ENCODE peak calls at places on chromosome 17, in seven cellular contexts. One of them, this sample, is unnamed.

GRCh38 chr17:67107811-67108210 is 63.5 kb downstream of the CACNG1 start:
- DNase-seq in bronchial epithelial cell: no peak
- DNase-seq in body of pancreas: no peak
- DNase-seq in psoas muscle: no peak
- DNase-seq in neuronal stem cell: no peak
- DNase-seq in GM12878: no peak
- DNase-seq in pancreas: no peak
- DNase-seq in this sample: no peak

GRCh38 chr17:13736915-13737314 is 135.2 kb upstream of the HS3ST3A1 start:
- DNase-seq in neuronal stem cell: no peak
- DNase-seq in bronchial epithelial cell: no peak
- DNase-seq in body of pancreas: no peak
- DNase-seq in psoas muscle: no peak
- DNase-seq in pancreas: no peak
- DNase-seq in GM12878: no peak
- DNase-seq in this sample: no peak

GRCh38 chr17:42848093-42848492 is 2.9 kb upstream of the AOC3 start:
- DNase-seq in body of pancreas: peak; percentile 5
- DNase-seq in GM12878: no peak
- DNase-seq in bronchial epithelial cell: no peak
- DNase-seq in psoas muscle: no peak
- DNase-seq in pancreas: no peak
- DNase-seq in neuronal stem cell: no peak
- DNase-seq in this sample: no peak

GRCh38 chr17:14303343-14304221 is 2.7 kb downstream of the HS3ST3B1 start:
- DNase-seq in neuronal stem cell: no peak
- DNase-seq in pancreas: no peak
- DNase-seq in body of pancreas: no peak
- DNase-seq in bronchial epithelial cell: no peak
- DNase-seq in GM12878: no peak
- DNase-seq in psoas muscle: no peak
- DNase-seq in this sample: peak; percentile 27

GRCh38 chr17:1126327-1126726 is 53.5 kb downstream of the ABR start:
- DNase-seq in psoas muscle: no peak
- DNase-seq in body of pancreas: no peak
- DNase-seq in pancreas: no peak
- DNase-seq in bronchial epithelial cell: no peak
- DNase-seq in GM12878: no peak
- DNase-seq in neuronal stem cell: no peak
- DNase-seq in this sample: no peak

GRCh38 chr17:1648582-1649115 is 1.0 kb downstream of the RILP start:
- DNase-seq in bronchial epithelial cell: peak; percentile 86
- DNase-seq in GM12878: peak; percentile 58
- DNase-seq in body of pancreas: peak; percentile 96
- DNase-seq in neuronal stem cell: peak; percentile 97
- DNase-seq in pancreas: peak; percentile 92
- DNase-seq in psoas muscle: peak; percentile 98
- DNase-seq in this sample: peak; percentile 94

GRCh38 chr17:27247071-27247957 is 46.6 kb upstream of the WSB1 start:
- DNase-seq in bronchial epithelial cell: peak; percentile 52
- DNase-seq in GM12878: no peak
- DNase-seq in body of pancreas: peak; percentile 46
- DNase-seq in psoas muscle: peak; percentile 61
- DNase-seq in pancreas: peak; percentile 64
- DNase-seq in neuronal stem cell: no peak
- DNase-seq in this sample: no peak

GRCh38 chr17:1515640-1516402 is 591 bp downstream of the INPP5K start:
- DNase-seq in bronchial epithelial cell: peak; percentile 83
- DNase-seq in neuronal stem cell: peak; percentile 62
- DNase-seq in pancreas: peak; percentile 45
- DNase-seq in body of pancreas: peak; percentile 55
- DNase-seq in psoas muscle: no peak
- DNase-seq in GM12878: peak; percentile 70
- DNase-seq in this sample: peak; percentile 25

GRCh38 chr17:77382356-77382911 is 241.7 kb downstream of the SEC14L1 start:
- DNase-seq in bronchial epithelial cell: no peak
- DNase-seq in neuronal stem cell: no peak
- DNase-seq in body of pancreas: no peak
- DNase-seq in GM12878: no peak
- DNase-seq in pancreas: no peak
- DNase-seq in psoas muscle: no peak
- DNase-seq in this sample: peak; percentile 74

GRCh38 chr17:491086-492014 is 138.7 kb upstream of the RPH3AL start:
- DNase-seq in pancreas: peak; percentile 43
- DNase-seq in bronchial epithelial cell: no peak
- DNase-seq in GM12878: no peak
- DNase-seq in neuronal stem cell: peak; percentile 55
- DNase-seq in psoas muscle: peak; percentile 82
- DNase-seq in body of pancreas: peak; percentile 51
- DNase-seq in this sample: peak; percentile 37

GRCh38 chr17:19248923-19249574 is 11.9 kb downstream of the EPN2 start:
- DNase-seq in bronchial epithelial cell: peak; percentile 52
- DNase-seq in neuronal stem cell: no peak
- DNase-seq in body of pancreas: no peak
- DNase-seq in pancreas: no peak
- DNase-seq in psoas muscle: no peak
- DNase-seq in GM12878: no peak
- DNase-seq in this sample: no peak

GRCh38 chr17:76382803-76383644 is 1.4 kb upstream of the SPHK1 start:
- DNase-seq in bronchial epithelial cell: peak; percentile 66
- DNase-seq in body of pancreas: peak; percentile 40
- DNase-seq in pancreas: peak; percentile 58
- DNase-seq in GM12878: no peak
- DNase-seq in neuronal stem cell: peak; percentile 82
- DNase-seq in psoas muscle: no peak
- DNase-seq in this sample: peak; percentile 45

GRCh38 chr17:17681187-17681743 is at the start of gene RAI1:
- DNase-seq in pancreas: peak; percentile 79
- DNase-seq in bronchial epithelial cell: peak; percentile 40
- DNase-seq in psoas muscle: peak; percentile 88
- DNase-seq in neuronal stem cell: no peak
- DNase-seq in body of pancreas: peak; percentile 81
- DNase-seq in GM12878: no peak
- DNase-seq in this sample: peak; percentile 76

GRCh38 chr17:64565563-64565962 is 58.8 kb downstream of the CEP95 start:
- DNase-seq in neuronal stem cell: no peak
- DNase-seq in psoas muscle: no peak
- DNase-seq in bronchial epithelial cell: no peak
- DNase-seq in pancreas: no peak
- DNase-seq in body of pancreas: no peak
- DNase-seq in GM12878: no peak
- DNase-seq in this sample: no peak

GRCh38 chr17:27664606-27664965 is 33.6 kb downstream of the LGALS9 start:
- DNase-seq in psoas muscle: no peak
- DNase-seq in GM12878: no peak
- DNase-seq in bronchial epithelial cell: no peak
- DNase-seq in pancreas: no peak
- DNase-seq in body of pancreas: no peak
- DNase-seq in neuronal stem cell: no peak
- DNase-seq in this sample: no peak

GRCh38 chr17:76497979-76498885 is 3.0 kb downstream of the RHBDF2 start:
- DNase-seq in body of pancreas: peak; percentile 81
- DNase-seq in psoas muscle: peak; percentile 90
- DNase-seq in bronchial epithelial cell: peak; percentile 83
- DNase-seq in GM12878: no peak
- DNase-seq in pancreas: peak; percentile 86
- DNase-seq in neuronal stem cell: no peak
- DNase-seq in this sample: no peak

GRCh38 chr17:30220414-30220813 is 15.1 kb downstream of the SLC6A4 start:
- DNase-seq in neuronal stem cell: no peak
- DNase-seq in psoas muscle: no peak
- DNase-seq in GM12878: no peak
- DNase-seq in pancreas: no peak
- DNase-seq in bronchial epithelial cell: no peak
- DNase-seq in body of pancreas: no peak
- DNase-seq in this sample: no peak

GRCh38 chr17:74099441-74100340 is 103.8 kb upstream of the RPL38 start:
- DNase-seq in body of pancreas: no peak
- DNase-seq in pancreas: no peak
- DNase-seq in psoas muscle: no peak
- DNase-seq in GM12878: no peak
- DNase-seq in neuronal stem cell: no peak
- DNase-seq in bronchial epithelial cell: no peak
- DNase-seq in this sample: no peak

GRCh38 chr17:33234930-33235685 is 58.0 kb downstream of the ASIC2 start:
- DNase-seq in body of pancreas: peak; percentile 33
- DNase-seq in psoas muscle: peak; percentile 65
- DNase-seq in GM12878: no peak
- DNase-seq in pancreas: peak; percentile 21
- DNase-seq in neuronal stem cell: no peak
- DNase-seq in bronchial epithelial cell: peak; percentile 97
- DNase-seq in this sample: no peak

GRCh38 chr17:65855675-65856074 is 294.2 kb upstream of the AXIN2 start:
- DNase-seq in neuronal stem cell: no peak
- DNase-seq in psoas muscle: no peak
- DNase-seq in bronchial epithelial cell: no peak
- DNase-seq in GM12878: no peak
- DNase-seq in body of pancreas: no peak
- DNase-seq in pancreas: no peak
- DNase-seq in this sample: no peak

GRCh38 chr17:80109713-80110446 is 8.5 kb downstream of the GAA start:
- DNase-seq in bronchial epithelial cell: peak; percentile 86
- DNase-seq in neuronal stem cell: no peak
- DNase-seq in pancreas: peak; percentile 1
- DNase-seq in body of pancreas: no peak
- DNase-seq in psoas muscle: peak; percentile 42
- DNase-seq in GM12878: no peak
- DNase-seq in this sample: no peak

GRCh38 chr17:44655983-44656700 is at the start of gene MEIOC:
- DNase-seq in GM12878: no peak
- DNase-seq in bronchial epithelial cell: no peak
- DNase-seq in pancreas: no peak
- DNase-seq in body of pancreas: no peak
- DNase-seq in neuronal stem cell: peak; percentile 33
- DNase-seq in psoas muscle: no peak
- DNase-seq in this sample: no peak

GRCh38 chr17:64736804-64737492 is 74.8 kb upstream of the SMURF2 start:
- DNase-seq in body of pancreas: peak; percentile 54
- DNase-seq in psoas muscle: no peak
- DNase-seq in GM12878: no peak
- DNase-seq in pancreas: peak; percentile 12
- DNase-seq in neuronal stem cell: no peak
- DNase-seq in bronchial epithelial cell: peak; percentile 49
- DNase-seq in this sample: peak; percentile 10

GRCh38 chr17:79977711-79978544 is 57.7 kb downstream of the TBC1D16 start:
- DNase-seq in bronchial epithelial cell: no peak
- DNase-seq in neuronal stem cell: no peak
- DNase-seq in body of pancreas: peak; percentile 9
- DNase-seq in GM12878: no peak
- DNase-seq in pancreas: no peak
- DNase-seq in psoas muscle: no peak
- DNase-seq in this sample: no peak

DNA sequence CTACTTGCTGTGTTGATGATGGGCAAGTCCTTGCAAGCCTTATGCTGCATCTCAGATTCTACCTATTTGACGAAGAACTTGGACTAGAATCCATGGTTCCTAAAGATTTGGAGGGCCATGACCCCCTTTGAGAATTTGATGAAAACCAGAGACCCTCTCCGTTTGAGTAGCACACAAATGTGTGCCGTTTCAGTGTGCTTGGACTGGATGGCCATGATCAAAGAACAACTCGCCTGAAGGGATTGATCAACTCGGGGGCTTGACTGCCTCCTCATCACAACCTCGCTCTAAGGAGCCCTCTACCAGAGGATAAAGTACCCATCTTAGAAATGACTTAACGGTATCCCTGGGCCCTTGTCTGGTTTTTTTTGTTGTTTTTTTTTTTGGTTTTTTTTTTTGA is 2.8 kb upstream of the ANKFY1 start:
- DNase-seq in bronchial epithelial cell: peak; percentile 45
- DNase-seq in pancreas: no peak
- DNase-seq in GM12878: no peak
- DNase-seq in psoas muscle: no peak
- DNase-seq in body of pancreas: no peak
- DNase-seq in neuronal stem cell: no peak
- DNase-seq in this sample: no peak
- H3K36me3 ChIP-seq in bronchial epithelial cell: peaks cover 2% of the 10 kb centered on the region
- H3K36me3 ChIP-seq in pancreas: no peaks in the 10 kb centered on the region
- H3K36me3 ChIP-seq in GM12878: peaks cover 11% of the 10 kb centered on the region
- H3K36me3 ChIP-seq in psoas muscle: peaks cover 37% of the 10 kb centered on the region
- H3K36me3 ChIP-seq in body of pancreas: no peaks in the 10 kb centered on the region
- H3K36me3 ChIP-seq in neuronal stem cell: peaks cover 49% of the 10 kb centered on the region
- H3K36me3 ChIP-seq in this sample: peaks cover 8% of the 10 kb centered on the region

GRCh38 chr17:7224661-7225111 is 4.9 kb downstream of the ACADVL start:
- DNase-seq in neuronal stem cell: no peak
- DNase-seq in bronchial epithelial cell: no peak
- DNase-seq in body of pancreas: no peak
- DNase-seq in psoas muscle: no peak
- DNase-seq in GM12878: no peak
- DNase-seq in pancreas: no peak
- DNase-seq in this sample: no peak
- H3K36me3 ChIP-seq in neuronal stem cell: peaks cover 92% of the 10 kb centered on the region
- H3K36me3 ChIP-seq in bronchial epithelial cell: peaks cover 44% of the 10 kb centered on the region
- H3K36me3 ChIP-seq in body of pancreas: no peaks in the 10 kb centered on the region
- H3K36me3 ChIP-seq in psoas muscle: peaks cover 90% of the 10 kb centered on the region
- H3K36me3 ChIP-seq in GM12878: peaks cover 23% of the 10 kb centered on the region
- H3K36me3 ChIP-seq in pancreas: peaks cover 65% of the 10 kb centered on the region
- H3K36me3 ChIP-seq in this sample: peaks cover 52% of the 10 kb centered on the region

GRCh38 chr17:61989509-61989908 is 61.7 kb upstream of the INTS2 start:
- DNase-seq in neuronal stem cell: no peak
- DNase-seq in bronchial epithelial cell: no peak
- DNase-seq in GM12878: no peak
- DNase-seq in body of pancreas: no peak
- DNase-seq in pancreas: no peak
- DNase-seq in psoas muscle: no peak
- DNase-seq in this sample: no peak
- H3K36me3 ChIP-seq in neuronal stem cell: peaks cover 88% of the 10 kb centered on the region
- H3K36me3 ChIP-seq in bronchial epithelial cell: peaks cover 3% of the 10 kb centered on the region
- H3K36me3 ChIP-seq in GM12878: peaks cover 23% of the 10 kb centered on the region
- H3K36me3 ChIP-seq in body of pancreas: peaks cover 3% of the 10 kb centered on the region
- H3K36me3 ChIP-seq in pancreas: peaks cover 24% of the 10 kb centered on the region
- H3K36me3 ChIP-seq in psoas muscle: peaks cover 99% of the 10 kb centered on the region
- H3K36me3 ChIP-seq in this sample: peaks cover 17% of the 10 kb centered on the region

GRCh38 chr17:48628641-48629410 is 2.7 kb upstream of the HOXB9 start:
- DNase-seq in neuronal stem cell: no peak
- DNase-seq in bronchial epithelial cell: no peak
- DNase-seq in GM12878: no peak
- DNase-seq in pancreas: no peak
- DNase-seq in psoas muscle: no peak
- DNase-seq in body of pancreas: no peak
- DNase-seq in this sample: no peak
- H3K36me3 ChIP-seq in neuronal stem cell: no peaks in the 10 kb centered on the region
- H3K36me3 ChIP-seq in bronchial epithelial cell: no peaks in the 10 kb centered on the region
- H3K36me3 ChIP-seq in GM12878: no peaks in the 10 kb centered on the region
- H3K36me3 ChIP-seq in pancreas: no peaks in the 10 kb centered on the region
- H3K36me3 ChIP-seq in psoas muscle: no peaks in the 10 kb centered on the region
- H3K36me3 ChIP-seq in body of pancreas: no peaks in the 10 kb centered on the region
- H3K36me3 ChIP-seq in this sample: no peaks in the 10 kb centered on the region

GRCh38 chr17:50396261-50397110 is 837 bp downstream of the LRRC59 start:
- DNase-seq in GM12878: no peak
- DNase-seq in neuronal stem cell: peak; percentile 1
- DNase-seq in bronchial epithelial cell: peak; percentile 64
- DNase-seq in pancreas: peak; percentile 76
- DNase-seq in psoas muscle: peak; percentile 62
- DNase-seq in body of pancreas: peak; percentile 80
- DNase-seq in this sample: no peak
- H3K36me3 ChIP-seq in GM12878: peaks cover 18% of the 10 kb centered on the region
- H3K36me3 ChIP-seq in neuronal stem cell: peaks cover 46% of the 10 kb centered on the region
- H3K36me3 ChIP-seq in bronchial epithelial cell: peaks cover 20% of the 10 kb centered on the region
- H3K36me3 ChIP-seq in pancreas: peaks cover 29% of the 10 kb centered on the region
- H3K36me3 ChIP-seq in psoas muscle: peaks cover 36% of the 10 kb centered on the region
- H3K36me3 ChIP-seq in body of pancreas: peaks cover 11% of the 10 kb centered on the region
- H3K36me3 ChIP-seq in this sample: peaks cover 33% of the 10 kb centered on the region

GRCh38 chr17:57288753-57289121 is 32.4 kb downstream of the MSI2 start:
- DNase-seq in neuronal stem cell: no peak
- DNase-seq in GM12878: no peak
- DNase-seq in psoas muscle: peak; percentile 63
- DNase-seq in bronchial epithelial cell: no peak
- DNase-seq in body of pancreas: no peak
- DNase-seq in pancreas: no peak
- DNase-seq in this sample: no peak
- H3K36me3 ChIP-seq in neuronal stem cell: peaks cover 59% of the 10 kb centered on the region
- H3K36me3 ChIP-seq in GM12878: peaks cover 25% of the 10 kb centered on the region
- H3K36me3 ChIP-seq in psoas muscle: no peaks in the 10 kb centered on the region
- H3K36me3 ChIP-seq in bronchial epithelial cell: peaks cover 1% of the 10 kb centered on the region
- H3K36me3 ChIP-seq in body of pancreas: no peaks in the 10 kb centered on the region
- H3K36me3 ChIP-seq in pancreas: no peaks in the 10 kb centered on the region
- H3K36me3 ChIP-seq in this sample: peaks cover 5% of the 10 kb centered on the region

This sample was measured in CD8-positive, alpha-beta memory T cell.